ENCODE peak calls at places on chromosomes 1 and 21, in four cellular contexts. One of them, this sample, is unnamed.
A peak's percentile ranks its signal among the peaks of the same experiment; 100 is the strongest.

GRCh38 chr1:62175568-62176179 is 19.0 kb upstream of the L1TD1 start:
- DNase-seq in brain microvascular endothelial cell: peak; percentile 60
- DNase-seq in body of pancreas: peak; percentile 52
- DNase-seq in HCT116: peak; percentile 26
- DNase-seq in this sample: peak; percentile 40

GRCh38 chr1:84550826-84551225 is 23.4 kb downstream of the CTBS start:
- DNase-seq in brain microvascular endothelial cell: no peak
- DNase-seq in body of pancreas: no peak
- DNase-seq in HCT116: no peak
- DNase-seq in this sample: no peak

GRCh38 chr1:220810179-220810653 is 23.5 kb downstream of the MTARC1 start:
- DNase-seq in brain microvascular endothelial cell: peak; percentile 70
- DNase-seq in body of pancreas: peak; percentile 87
- DNase-seq in HCT116: peak; percentile 38
- DNase-seq in this sample: peak; percentile 54

GRCh38 chr21:26506951-26507350 is 66.1 kb downstream of the CYYR1 start:
- DNase-seq in brain microvascular endothelial cell: peak; percentile 51
- DNase-seq in body of pancreas: no peak
- DNase-seq in HCT116: no peak
- DNase-seq in this sample: no peak

GRCh38 chr1:108034396-108034795 is 69.4 kb upstream of the VAV3 start:
- DNase-seq in brain microvascular endothelial cell: no peak
- DNase-seq in body of pancreas: no peak
- DNase-seq in HCT116: no peak
- DNase-seq in this sample: peak; percentile 28

GRCh38 chr1:27659497-27660299 is 12.3 kb downstream of the IFI6 start:
- DNase-seq in brain microvascular endothelial cell: peak; percentile 70
- DNase-seq in body of pancreas: peak; percentile 93
- DNase-seq in HCT116: peak; percentile 54
- DNase-seq in this sample: peak; percentile 84

GRCh38 chr1:214264196-214264595 is 16.8 kb upstream of the SMYD2 start:
- DNase-seq in brain microvascular endothelial cell: no peak
- DNase-seq in body of pancreas: no peak
- DNase-seq in HCT116: no peak
- DNase-seq in this sample: no peak

GRCh38 chr1:227729144-227729880 is 5.8 kb downstream of the JMJD4 start:
- DNase-seq in brain microvascular endothelial cell: no peak
- DNase-seq in body of pancreas: peak; percentile 23
- DNase-seq in HCT116: no peak
- DNase-seq in this sample: no peak

GRCh38 chr1:204356997-204357396 is 2.7 kb downstream of the PLEKHA6 start:
- DNase-seq in brain microvascular endothelial cell: no peak
- DNase-seq in body of pancreas: no peak
- DNase-seq in HCT116: no peak
- DNase-seq in this sample: no peak

GRCh38 chr1:207962716-207963428 is 51.9 kb upstream of the CD34 start:
- DNase-seq in brain microvascular endothelial cell: no peak
- DNase-seq in body of pancreas: peak; percentile 57
- DNase-seq in HCT116: no peak
- DNase-seq in this sample: peak; percentile 34

GRCh38 chr1:183209533-183210158 is 23.6 kb downstream of the LAMC2 start:
- DNase-seq in brain microvascular endothelial cell: peak; percentile 73
- DNase-seq in body of pancreas: no peak
- DNase-seq in HCT116: peak; percentile 51
- DNase-seq in this sample: no peak

GRCh38 chr1:221711642-221712041 is 30.2 kb downstream of the DUSP10 start:
- DNase-seq in brain microvascular endothelial cell: no peak
- DNase-seq in body of pancreas: no peak
- DNase-seq in HCT116: no peak
- DNase-seq in this sample: no peak

GRCh38 chr1:20472860-20473711 is 12.9 kb downstream of the CAMK2N1 start:
- DNase-seq in brain microvascular endothelial cell: no peak
- DNase-seq in body of pancreas: peak; percentile 61
- DNase-seq in HCT116: no peak
- DNase-seq in this sample: no peak

GRCh38 chr1:201888282-201889033 is at the start of gene SHISA4:
- DNase-seq in brain microvascular endothelial cell: no peak
- DNase-seq in body of pancreas: peak; percentile 89
- DNase-seq in HCT116: peak; percentile 51
- DNase-seq in this sample: peak; percentile 59

GRCh38 chr1:42210421-42211133 is 46.0 kb upstream of the GUCA2A start:
- DNase-seq in brain microvascular endothelial cell: no peak
- DNase-seq in body of pancreas: no peak
- DNase-seq in HCT116: no peak
- DNase-seq in this sample: no peak

GRCh38 chr1:7940745-7941436 is at the start of gene TNFRSF9:
- DNase-seq in brain microvascular endothelial cell: peak; percentile 82
- DNase-seq in body of pancreas: no peak
- DNase-seq in HCT116: no peak
- DNase-seq in this sample: no peak

GRCh38 chr21:35615325-35615724 is 445.0 kb downstream of the SETD4 start:
- DNase-seq in brain microvascular endothelial cell: no peak
- DNase-seq in body of pancreas: no peak
- DNase-seq in HCT116: no peak
- DNase-seq in this sample: no peak

GRCh38 chr1:107196973-107197562 is 56.2 kb downstream of the NTNG1 start:
- DNase-seq in brain microvascular endothelial cell: no peak
- DNase-seq in body of pancreas: no peak
- DNase-seq in HCT116: peak; percentile 15
- DNase-seq in this sample: no peak

GRCh38 chr1:165235777-165236285 is 120.7 kb downstream of the LMX1A start:
- DNase-seq in brain microvascular endothelial cell: no peak
- DNase-seq in body of pancreas: peak; percentile 12
- DNase-seq in HCT116: no peak
- DNase-seq in this sample: no peak

GRCh38 chr1:245614986-245615385 is 460.2 kb downstream of the KIF26B start:
- DNase-seq in brain microvascular endothelial cell: no peak
- DNase-seq in body of pancreas: no peak
- DNase-seq in HCT116: no peak
- DNase-seq in this sample: no peak

GRCh38 chr1:205446828-205447227 is 9.0 kb downstream of the BLACAT1 start:
- DNase-seq in brain microvascular endothelial cell: no peak
- DNase-seq in body of pancreas: no peak
- DNase-seq in HCT116: no peak
- DNase-seq in this sample: no peak

GRCh38 chr1:241675983-241676382 is 23.9 kb downstream of the WDR64 start:
- DNase-seq in brain microvascular endothelial cell: no peak
- DNase-seq in body of pancreas: no peak
- DNase-seq in HCT116: no peak
- DNase-seq in this sample: no peak

GRCh38 chr1:111754964-111755320 is 759 bp upstream of the DDX20 start:
- DNase-seq in brain microvascular endothelial cell: peak; percentile 44
- DNase-seq in body of pancreas: peak; percentile 36
- DNase-seq in HCT116: no peak
- DNase-seq in this sample: no peak

GRCh38 chr21:37367301-37367757 is 756 bp downstream of the DYRK1A start:
- DNase-seq in brain microvascular endothelial cell: no peak
- DNase-seq in body of pancreas: peak; percentile 33
- DNase-seq in HCT116: no peak
- DNase-seq in this sample: no peak

GRCh38 chr1:46556822-46557221 is 5.4 kb upstream of the KNCN start:
- DNase-seq in brain microvascular endothelial cell: peak; percentile 52
- DNase-seq in body of pancreas: no peak
- DNase-seq in HCT116: peak; percentile 21
- DNase-seq in this sample: no peak

GRCh38 chr1:44019398-44020044 is 11.7 kb downstream of the SLC6A9 start:
- DNase-seq in brain microvascular endothelial cell: no peak
- DNase-seq in body of pancreas: no peak
- DNase-seq in HCT116: no peak
- DNase-seq in this sample: no peak

GRCh38 chr21:18161841-18162240 is 82.8 kb upstream of the CHODL start:
- DNase-seq in brain microvascular endothelial cell: no peak
- DNase-seq in body of pancreas: no peak
- DNase-seq in HCT116: no peak
- DNase-seq in this sample: no peak

GRCh38 chr1:240906477-240906876 is 294.5 kb upstream of the GREM2 start:
- DNase-seq in brain microvascular endothelial cell: peak; percentile 25
- DNase-seq in body of pancreas: peak; percentile 21
- DNase-seq in HCT116: no peak
- DNase-seq in this sample: no peak

GRCh38 chr21:46551636-46552241 is 53.1 kb downstream of the S100B start:
- DNase-seq in brain microvascular endothelial cell: no peak
- DNase-seq in body of pancreas: no peak
- DNase-seq in HCT116: no peak
- DNase-seq in this sample: no peak

GRCh38 chr1:183279835-183280234 is 93.8 kb downstream of the LAMC2 start:
- DNase-seq in brain microvascular endothelial cell: peak; percentile 87
- DNase-seq in body of pancreas: no peak
- DNase-seq in HCT116: no peak
- DNase-seq in this sample: no peak

GRCh38 chr21:31879251-31879650 is 6.4 kb downstream of the HUNK start:
- DNase-seq in brain microvascular endothelial cell: no peak
- DNase-seq in body of pancreas: peak; percentile 55
- DNase-seq in HCT116: no peak
- DNase-seq in this sample: peak; percentile 42

GRCh38 chr21:20720623-20721022 is 277.6 kb upstream of the NCAM2 start:
- DNase-seq in brain microvascular endothelial cell: no peak
- DNase-seq in body of pancreas: no peak
- DNase-seq in HCT116: no peak
- DNase-seq in this sample: no peak

GRCh38 chr1:13700521-13701273 is 709 bp downstream of the PRDM2 start:
- DNase-seq in brain microvascular endothelial cell: peak; percentile 6
- DNase-seq in body of pancreas: peak; percentile 25
- DNase-seq in HCT116: no peak
- DNase-seq in this sample: peak; percentile 24

GRCh38 chr21:14977814-14978213 is 87.0 kb downstream of the NRIP1 start:
- DNase-seq in brain microvascular endothelial cell: no peak
- DNase-seq in body of pancreas: peak; percentile 17
- DNase-seq in HCT116: no peak
- DNase-seq in this sample: no peak

DNA sequence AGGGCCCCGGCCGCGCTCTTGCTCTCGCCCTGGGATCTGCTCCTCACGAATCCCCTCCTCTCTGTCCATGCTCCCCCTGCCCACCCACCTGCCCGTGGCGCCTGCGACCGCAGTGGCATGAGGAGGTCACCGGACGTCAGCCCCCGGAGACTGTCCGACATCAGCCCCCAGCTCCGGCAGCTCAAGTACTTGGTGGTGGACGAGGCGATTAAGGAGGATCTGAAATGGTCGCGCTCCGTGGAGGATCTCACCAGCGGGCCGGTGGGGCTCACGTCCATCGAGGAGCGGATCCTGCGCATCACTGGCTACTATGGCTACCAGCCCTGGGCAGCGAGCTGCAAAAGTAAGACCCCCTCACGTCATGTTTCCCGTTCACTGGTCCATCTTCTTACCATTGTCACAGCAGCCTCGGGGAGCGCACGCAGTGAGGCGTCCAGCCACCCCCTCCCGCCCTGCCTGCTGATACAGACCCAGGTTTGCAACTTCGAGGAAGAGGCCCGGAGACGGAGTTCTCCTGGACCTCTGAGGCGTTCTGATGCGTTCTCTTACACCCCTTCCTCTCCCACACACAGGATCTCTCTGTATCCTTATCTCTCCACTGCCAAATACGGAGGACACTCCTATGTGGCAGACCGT is 1.1 kb downstream of the SLC35F3 start:
- DNase-seq in brain microvascular endothelial cell: no peak
- DNase-seq in body of pancreas: no peak
- DNase-seq in HCT116: no peak
- DNase-seq in this sample: no peak
- H3K27me3 ChIP-seq in brain microvascular endothelial cell: peaks cover 17% of the 10 kb centered on the region
- H3K27me3 ChIP-seq in body of pancreas: peaks cover 4% of the 10 kb centered on the region
- H3K27me3 ChIP-seq in HCT116: no peaks in the 10 kb centered on the region
- H3K27me3 ChIP-seq in this sample: no peaks in the 10 kb centered on the region

DNA sequence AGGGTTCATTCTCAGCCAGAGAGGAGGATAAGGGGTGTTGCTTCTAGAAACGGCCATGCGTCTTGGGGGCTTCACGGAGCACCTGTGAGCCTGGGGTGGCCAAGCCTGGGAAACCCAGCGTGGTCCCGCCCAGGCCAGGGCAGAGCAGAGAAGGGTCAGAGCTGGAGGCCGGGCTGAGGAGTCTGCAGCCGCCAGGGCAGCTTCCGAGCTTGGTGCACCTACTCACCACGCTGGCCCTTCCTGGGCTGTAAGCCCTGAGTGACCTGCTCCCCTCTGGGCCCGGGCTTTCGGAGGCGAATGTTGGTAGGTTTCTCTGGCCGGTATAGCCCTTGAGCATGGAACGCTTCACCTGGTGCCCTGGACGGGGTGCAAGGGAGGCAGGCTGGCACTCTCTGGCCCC is 169.8 kb upstream of the ARHGEF16 start:
- DNase-seq in brain microvascular endothelial cell: no peak
- DNase-seq in body of pancreas: no peak
- DNase-seq in HCT116: no peak
- DNase-seq in this sample: no peak
- H3K27me3 ChIP-seq in brain microvascular endothelial cell: no peaks in the 10 kb centered on the region
- H3K27me3 ChIP-seq in body of pancreas: no peaks in the 10 kb centered on the region
- H3K27me3 ChIP-seq in HCT116: no peaks in the 10 kb centered on the region
- H3K27me3 ChIP-seq in this sample: peaks cover 16% of the 10 kb centered on the region

DNA sequence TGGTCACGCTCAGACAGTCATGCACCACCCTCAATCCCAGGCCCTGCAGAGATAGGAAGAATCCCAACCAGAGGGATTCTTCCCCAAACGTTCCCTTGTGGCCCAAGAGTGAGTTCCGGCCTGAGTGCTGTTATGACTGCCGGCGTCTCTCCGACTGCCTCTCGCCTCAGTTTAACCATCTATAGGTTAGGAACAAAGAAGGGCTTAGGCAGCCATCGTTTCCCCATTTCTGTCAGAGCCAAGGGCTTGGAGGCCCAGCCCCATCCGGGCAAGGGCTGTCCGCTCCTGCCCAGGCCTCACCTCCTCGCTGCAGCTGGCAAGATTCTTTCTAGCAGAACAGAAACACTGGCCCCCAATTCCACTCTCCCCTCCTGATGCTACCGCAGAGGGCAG is 58.7 kb downstream of the STUM start:
- DNase-seq in brain microvascular endothelial cell: no peak
- DNase-seq in body of pancreas: no peak
- DNase-seq in HCT116: no peak
- DNase-seq in this sample: no peak
- H3K27me3 ChIP-seq in brain microvascular endothelial cell: peaks cover 5% of the 10 kb centered on the region
- H3K27me3 ChIP-seq in body of pancreas: no peaks in the 10 kb centered on the region
- H3K27me3 ChIP-seq in HCT116: no peaks in the 10 kb centered on the region
- H3K27me3 ChIP-seq in this sample: no peaks in the 10 kb centered on the region

DNA sequence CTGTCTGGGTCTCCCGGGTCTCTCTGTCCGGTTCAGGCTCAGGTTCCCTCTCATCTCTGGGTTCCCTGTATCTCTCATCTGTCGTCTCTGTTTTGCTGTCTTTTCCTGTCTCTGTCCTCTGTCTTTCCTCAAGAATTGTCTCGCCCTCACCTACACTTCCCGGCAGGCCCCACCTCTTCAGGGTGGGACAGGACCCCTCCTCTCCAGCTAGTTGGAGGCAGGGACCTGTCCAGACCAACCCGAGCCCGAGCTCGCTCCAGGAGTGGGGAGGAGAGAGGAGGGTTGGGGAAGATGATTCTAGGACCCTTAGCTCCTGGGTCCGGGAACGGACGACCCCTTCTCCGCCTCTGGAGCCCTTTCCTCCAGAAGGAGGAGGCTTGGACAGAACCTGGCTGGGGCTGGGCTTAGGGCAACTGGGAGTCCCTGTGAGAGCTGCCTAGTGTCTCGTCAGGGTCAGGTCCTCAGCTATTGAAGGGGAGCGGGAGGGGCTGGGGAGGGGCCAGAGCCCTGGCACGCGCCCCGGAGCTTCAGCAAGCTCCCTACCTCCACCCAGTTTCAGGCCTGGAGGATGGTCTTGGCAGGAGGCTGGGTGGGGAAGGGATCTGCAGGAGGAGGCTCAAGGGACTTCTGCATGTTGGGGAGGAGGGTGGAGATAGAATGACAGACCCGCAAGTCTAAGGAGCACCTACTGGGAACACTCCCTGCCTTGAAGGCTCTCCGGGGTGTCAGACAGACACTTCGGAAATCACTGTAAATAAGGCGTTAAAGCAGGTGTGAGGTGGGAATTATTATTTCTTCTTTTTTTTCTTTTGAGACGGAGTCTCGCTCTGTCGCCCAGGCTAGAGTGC is 26.3 kb upstream of the EPB41 start:
- DNase-seq in brain microvascular endothelial cell: no peak
- DNase-seq in body of pancreas: peak; percentile 71
- DNase-seq in HCT116: no peak
- DNase-seq in this sample: no peak
- H3K27me3 ChIP-seq in brain microvascular endothelial cell: no peaks in the 10 kb centered on the region
- H3K27me3 ChIP-seq in body of pancreas: no peaks in the 10 kb centered on the region
- H3K27me3 ChIP-seq in HCT116: no peaks in the 10 kb centered on the region
- H3K27me3 ChIP-seq in this sample: no peaks in the 10 kb centered on the region